ENCODE peak calls at places on chromosome 15, in four cellular contexts. U is neural crest cell, K is ovary, P is SK-N-MC. B is an unnamed sample.

GRCh38 chr15:78065973-78066946 is 11.3 kb downstream of the TBC1D2B start:
- DNase-seq in U (no peak), K (no peak), P (no peak), B (no peak)

GRCh38 chr15:58702233-58702632 is 47.3 kb downstream of the ADAM10 start:
- DNase-seq in U (no peak), K (no peak), P (no peak), B (no peak)

GRCh38 chr15:62770111-62770660 is 272.4 kb upstream of the TPM1 start:
- DNase-seq in U (no peak), K (no peak), P (no peak), B (no peak)

GRCh38 chr15:64905941-64906340 is 5.8 kb upstream of the ANKDD1A start:
- DNase-seq in U (no peak), K (no peak), P (no peak), B (no peak)

GRCh38 chr15:99707481-99708270 is 25.6 kb downstream of the LYSMD4 start:
- DNase-seq in U (no peak), K (no peak), P (no peak), B (no peak)

GRCh38 chr15:100642950-100643338 is 40.6 kb downstream of the ASB7 start:
- DNase-seq in U (no peak), K (no peak), P (no peak), B (no peak)

GRCh38 chr15:58425834-58426233 is 6.0 kb upstream of the LIPC start:
- DNase-seq in U (no peak), K (no peak), P (no peak), B (no peak)

GRCh38 chr15:37517106-37517505 is 416.8 kb upstream of the MEIS2 start:
- DNase-seq in U (no peak), K (no peak), P (no peak), B (no peak)

GRCh38 chr15:99708563-99708962 is 24.7 kb downstream of the LYSMD4 start:
- DNase-seq in U (no peak), K (peak), P (no peak), B (peak)

GRCh38 chr15:90376789-90377188 is 11.3 kb upstream of the IQGAP1 start:
- DNase-seq in U (no peak), K (no peak), P (no peak), B (no peak)

GRCh38 chr15:71447328-71448250 is 332.3 kb downstream of the THSD4 start:
- DNase-seq in U (no peak), K (no peak), P (no peak), B (no peak)

GRCh38 chr15:52103217-52104207 is 9.1 kb downstream of the BCL2L10 start:
- DNase-seq in U (no peak), K (peak), P (no peak), B (no peak)

GRCh38 chr15:78316211-78317077 is 17.0 kb upstream of the SKIC8 start:
- DNase-seq in U (peak), K (no peak), P (no peak), B (no peak)

GRCh38 chr15:68578175-68578959 is 426 bp upstream of the CORO2B start:
- DNase-seq in U (peak), K (peak), P (no peak), B (peak)

GRCh38 chr15:77514635-77515421 is 94.1 kb downstream of the HMG20A start:
- DNase-seq in U (no peak), K (peak), P (no peak), B (no peak)

GRCh38 chr15:38896652-38897051 is 332.0 kb upstream of the RASGRP1 start:
- DNase-seq in U (no peak), K (no peak), P (no peak), B (no peak)

GRCh38 chr15:82847703-82848102 is 38.3 kb downstream of the WHAMM start:
- DNase-seq in U (no peak), K (no peak), P (no peak), B (no peak)

GRCh38 chr15:78449220-78449999 is 11.4 kb downstream of the IREB2 start:
- DNase-seq in U (no peak), K (no peak), P (no peak), B (no peak)

GRCh38 chr15:68623301-68623892 is 44.6 kb downstream of the CORO2B start:
- DNase-seq in U (no peak), K (no peak), P (no peak), B (no peak)

GRCh38 chr15:99100245-99101173 is 4.4 kb upstream of the SYNM start:
- DNase-seq in U (peak), K (peak), P (no peak), B (peak)

GRCh38 chr15:98611031-98611430 is 37.3 kb upstream of the IGF1R start:
- DNase-seq in U (no peak), K (no peak), P (no peak), B (no peak)

GRCh38 chr15:58980351-58980939 is 7.0 kb upstream of the RNF111 start:
- DNase-seq in U (no peak), K (no peak), P (no peak), B (no peak)

GRCh38 chr15:32682569-32682968 is 35.2 kb upstream of the GREM1 start:
- DNase-seq in U (no peak), K (no peak), P (no peak), B (no peak)

GRCh38 chr15:49877871-49878511 is 241.0 kb downstream of the ATP8B4 start:
- DNase-seq in U (no peak), K (no peak), P (no peak), B (peak)

GRCh38 chr15:96268421-96269204 is 61.9 kb upstream of the NR2F2 start:
- DNase-seq in U (no peak), K (no peak), P (peak), B (no peak)

GRCh38 chr15:57522148-57522547 is 69.6 kb upstream of the MYZAP start:
- DNase-seq in U (no peak), K (no peak), P (no peak), B (no peak)

GRCh38 chr15:42056934-42057743 is 36.3 kb upstream of the PLA2G4E start:
- DNase-seq in U (peak), K (peak), P (no peak), B (peak)

GRCh38 chr15:86398986-86399677 is 319.5 kb downstream of the AGBL1 start:
- DNase-seq in U (no peak), K (no peak), P (no peak), B (no peak)

GRCh38 chr15:80892414-80892813 is 97.2 kb downstream of the MESD start:
- DNase-seq in U (no peak), K (no peak), P (no peak), B (no peak)

GRCh38 chr15:99564221-99565030 is 1.4 kb upstream of the MEF2A start:
- DNase-seq in U (no peak), K (peak), P (no peak), B (peak)

GRCh38 chr15:50355980-50356379 is 982 bp upstream of the GABPB1 start:
- DNase-seq in U (no peak), K (no peak), P (no peak), B (no peak)

GRCh38 chr15:72534522-72534921 is 60.4 kb downstream of the ARIH1 start:
- DNase-seq in U (no peak), K (no peak), P (no peak), B (no peak)

GRCh38 chr15:42908538-42908937 is 12.0 kb downstream of the TTBK2 start:
- DNase-seq in U (no peak), K (no peak), P (no peak), B (no peak)

GRCh38 chr15:91821458-91821857 is 32.0 kb upstream of the SLCO3A1 start:
- DNase-seq in U (no peak), K (no peak), P (no peak), B (no peak)

GRCh38 chr15:98718426-98719168 is 70.3 kb downstream of the IGF1R start:
- DNase-seq in U (no peak), K (no peak), P (no peak), B (no peak)

B was measured in aorta.